ENCODE peak calls at places on chromosomes 12 and 14, in nine cellular contexts. X is putamen, V is GDM1, Y is psoas muscle, R is GM03348, A is RCC 7860, B is left cardiac atrium, Z is pons, G is ovary. Q is an unnamed sample.

GRCh38 chr12:5478081-5478706 is 46.3 kb downstream of the NTF3 start:
- DNase-seq in R (no peak), Z (no peak), A (no peak), V (no peak), Y (no peak), X (no peak), G (no peak), B (no peak), Q (no peak)

GRCh38 chr14:29465095-29465494 is 462.6 kb downstream of the PRKD1 start:
- DNase-seq in A (no peak), Y (no peak), X (no peak), R (no peak), V (no peak), Z (no peak), B (no peak), G (no peak), Q (no peak)

GRCh38 chr12:105369014-105369413 is 38.5 kb downstream of the C12orf75 start:
- DNase-seq in B (no peak), X (peak), Z (peak), A (no peak), G (no peak), Y (no peak), R (peak), V (no peak), Q (peak)

GRCh38 chr12:15706010-15706676 is 83.0 kb downstream of the EPS8 start:
- DNase-seq in R (no peak), Z (no peak), X (no peak), G (peak), V (no peak), B (no peak), Y (no peak), A (no peak), Q (no peak)

GRCh38 chr12:91774471-91774921 is 371.1 kb downstream of the BTG1 start:
- DNase-seq in Y (no peak), X (no peak), B (no peak), R (peak), A (peak), V (no peak), G (no peak), Z (no peak), Q (peak)

GRCh38 chr14:68249534-68250517 is 430.2 kb downstream of the RAD51B start:
- DNase-seq in A (no peak), R (peak), V (no peak), G (no peak), Y (no peak), X (no peak), B (no peak), Z (no peak), Q (peak)

GRCh38 chr12:2813573-2814185 is 1.2 kb downstream of the ITFG2 start:
- DNase-seq in Y (no peak), R (peak), V (peak), Z (peak), G (no peak), B (peak), X (no peak), A (peak), Q (peak)

GRCh38 chr14:55458800-55459577 is 18.6 kb upstream of the TBPL2 start:
- DNase-seq in X (no peak), G (no peak), Z (peak), Y (no peak), V (no peak), R (peak), B (no peak), A (peak), Q (peak)

GRCh38 chr14:65354715-65355114 is 57.8 kb upstream of the FUT8 start:
- DNase-seq in A (no peak), B (no peak), R (no peak), G (no peak), Y (no peak), V (no peak), Z (no peak), X (no peak), Q (no peak)